ENCODE peak calls at places on chromosomes 1 and 21, in four cellular contexts. X is K562, S is SK-N-SH, H is HepG2. E is an unnamed sample.
A peak's percentile ranks its signal among the peaks of the same experiment; 100 is the strongest.

GRCh38 chr1:47682198-47682597 is 244.4 kb downstream of the FOXD2 start:
- DNase-seq in X (no peak), S (no peak), H (no peak), E (no peak)

GRCh38 chr1:211352985-211353515 is 26.4 kb downstream of the TRAF5 start:
- DNase-seq in X (peak; percentile 71), S (no peak), H (peak; percentile 79), E (peak; percentile 42)

GRCh38 chr21:26050857-26051256 is 119.7 kb downstream of the APP start:
- DNase-seq in X (no peak), S (no peak), H (no peak), E (peak; percentile 35)

GRCh38 chr1:235999259-235999925 is 65.5 kb downstream of the NID1 start:
- DNase-seq in X (peak; percentile 47), S (no peak), H (no peak), E (peak; percentile 16)

GRCh38 chr1:204601979-204602653 is 83.4 kb downstream of the LRRN2 start:
- DNase-seq in X (no peak), S (no peak), H (no peak), E (no peak)

GRCh38 chr1:151310986-151311385 is 16.2 kb downstream of the PI4KB start:
- DNase-seq in X (peak; percentile 36), S (no peak), H (no peak), E (no peak)

GRCh38 chr21:29436143-29436542 is 137.4 kb downstream of the BACH1 start:
- DNase-seq in X (no peak), S (no peak), H (no peak), E (no peak)

GRCh38 chr1:109975718-109976117 is 8.8 kb upstream of the AHCYL1 start:
- DNase-seq in X (no peak), S (no peak), H (peak; percentile 18), E (no peak)

GRCh38 chr1:203204776-203205175 is 18.3 kb upstream of the CHI3L1 start:
- DNase-seq in X (no peak), S (no peak), H (no peak), E (no peak)

GRCh38 chr1:89472886-89473285 is 51.7 kb upstream of the LRRC8B start:
- DNase-seq in X (no peak), S (no peak), H (no peak), E (no peak)

GRCh38 chr1:52662645-52663313 is 29.8 kb downstream of the SHISAL2A start:
- DNase-seq in X (no peak), S (peak; percentile 40), H (peak; percentile 57), E (peak; percentile 91)

GRCh38 chr21:30408782-30409494 is 13.1 kb downstream of the KRTAP13-1 start:
- DNase-seq in X (peak; percentile 43), S (peak; percentile 49), H (peak; percentile 14), E (peak; percentile 94)

GRCh38 chr1:58919226-58919985 is 135.6 kb upstream of the JUN start:
- DNase-seq in X (no peak), S (no peak), H (no peak), E (no peak)

GRCh38 chr1:145979746-145980435 is 15.4 kb downstream of the POLR3GL start:
- DNase-seq in X (no peak), S (no peak), H (no peak), E (no peak)

DNA sequence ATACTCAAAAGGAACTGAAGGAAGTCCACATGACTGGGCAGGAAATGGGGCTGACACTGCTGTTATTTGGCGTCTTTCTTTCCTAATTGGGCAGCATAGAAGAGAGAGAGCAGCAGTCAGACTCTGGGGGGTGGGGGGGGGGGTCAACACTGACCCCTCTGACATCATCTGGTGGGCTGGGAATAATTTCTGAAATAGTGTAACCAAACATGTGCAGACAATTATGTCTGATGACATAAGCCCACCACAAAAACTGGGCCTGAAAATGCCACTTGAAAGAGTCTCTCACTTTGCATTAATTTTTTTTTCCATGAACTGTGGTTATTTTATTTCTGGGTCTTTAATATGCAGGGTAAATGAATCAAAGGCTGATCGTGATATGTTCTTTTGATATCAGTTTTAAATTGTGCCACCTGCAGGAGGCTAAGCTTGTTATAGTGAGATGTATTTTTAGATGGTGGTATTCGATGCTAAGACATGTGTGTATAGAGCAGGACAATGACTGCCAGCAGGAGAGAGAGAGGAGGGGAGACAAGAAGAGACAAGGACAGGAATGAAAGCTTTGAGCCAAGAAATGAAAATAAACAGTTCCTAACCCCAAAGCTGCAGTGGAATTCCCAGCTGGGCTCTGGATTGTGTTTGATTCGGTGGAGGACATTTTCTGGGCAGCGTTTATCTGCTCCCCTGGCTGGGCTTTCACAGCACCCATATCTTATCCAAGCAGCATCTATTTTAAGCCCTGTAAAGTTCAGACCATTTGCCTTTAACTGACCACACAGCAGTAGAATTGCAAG is 264.7 kb downstream of the PBX1 start:
- DNase-seq in X (no peak), S (no peak), H (no peak), E (no peak)
- H3K9ac ChIP-seq in X (no peak overlapping the region), S (no peak overlapping the region), H (no peak overlapping the region), E (no peak overlapping the region)

GRCh38 chr1:94544706-94545490 is 3.3 kb upstream of the F3 start:
- DNase-seq in X (peak; percentile 14), S (no peak), H (no peak), E (no peak)
- TF ChIP-seq YY1 in X (no peak), S (no peak), H (no peak), E (no peak)

GRCh38 chr1:167631987-167632680 is 2.1 kb downstream of the RCSD1 start:
- DNase-seq in X (peak; percentile 66), S (no peak), H (no peak), E (no peak)
- H3K4me1 ChIP-seq in X (peaks cover 74% of the 10 kb centered on the region), S (peaks cover 5% of the 10 kb centered on the region), H (peaks cover 15% of the 10 kb centered on the region), E (peaks cover 9% of the 10 kb centered on the region)

GRCh38 chr21:38631171-38631570 is 132.9 kb upstream of the ERG start:
- DNase-seq in X (no peak), S (no peak), H (no peak), E (no peak)
- H3K9ac ChIP-seq in X (no peak overlapping the region), S (no peak overlapping the region), H (no peak overlapping the region), E (no peak overlapping the region)

E was measured in NT2/D1.